ENCODE peak calls at places on chromosomes 5 and 9, in seven cellular contexts. U is RWPE1; Y is cardiac septum; F is putamen; P is lower lobe of right lung; T is stimulated activated CD8-positive, alpha-beta memory T cell treated with anti-CD3 and anti-CD28 coated beads, Interleukin-7, amount 100 ng/mL, for 1 hour; B is stimulated activated CD4-positive, alpha-beta T cell treated with anti-CD3 and anti-CD28 coated beads, Interleukin-15, amount 100 ng/mL, for 1 hour. R is an unnamed sample.

GRCh38 chr5:170284231-170284630 is 13.3 kb downstream of the LCP2 start:
- DNase-seq in U (no peak), Y (no peak), F (no peak), P (no peak), T (no peak), B (no peak), R (no peak)

GRCh38 chr5:34522599-34523381 is 133.3 kb upstream of the RAI14 start:
- DNase-seq in U (peak; percentile 71), Y (no peak), F (peak; percentile 81), P (peak; percentile 60), T (no peak), B (no peak), R (peak; percentile 56)

GRCh38 chr5:2801602-2802525 is 50.4 kb upstream of the IRX2 start:
- DNase-seq in U (no peak), Y (no peak), F (peak; percentile 9), P (no peak), T (no peak), B (no peak), R (no peak)

GRCh38 chr9:131884222-131884621 is 144.3 kb upstream of the RAPGEF1 start:
- DNase-seq in U (no peak), Y (no peak), F (no peak), P (no peak), T (no peak), B (no peak), R (no peak)

GRCh38 chr5:137923856-137924255 is 34.6 kb downstream of the PKD2L2 start:
- DNase-seq in U (no peak), Y (no peak), F (no peak), P (no peak), T (no peak), B (no peak), R (no peak)

GRCh38 chr5:159163027-159163699 is 46.2 kb downstream of the RNF145 start:
- DNase-seq in U (peak; percentile 84), Y (no peak), F (no peak), P (no peak), T (no peak), B (no peak), R (peak; percentile 34)

GRCh38 chr5:123125172-123125508 is 36.1 kb downstream of the PRDM6 start:
- DNase-seq in U (peak; percentile 31), Y (no peak), F (no peak), P (no peak), T (no peak), B (no peak), R (no peak)

GRCh38 chr5:148791334-148791667 is 35.1 kb upstream of the ADRB2 start:
- DNase-seq in U (peak; percentile 42), Y (no peak), F (no peak), P (no peak), T (no peak), B (no peak), R (no peak)

GRCh38 chr9:114811969-114812636 is 6.3 kb upstream of the TNFSF15 start:
- DNase-seq in U (no peak), Y (no peak), F (no peak), P (no peak), T (no peak), B (no peak), R (no peak)

GRCh38 chr5:130335116-130335515 is 430.9 kb downstream of the CHSY3 start:
- DNase-seq in U (peak; percentile 31), Y (no peak), F (no peak), P (no peak), T (no peak), B (no peak), R (no peak)

GRCh38 chr5:68465133-68465532 is 249.6 kb downstream of the PIK3R1 start:
- DNase-seq in U (no peak), Y (no peak), F (no peak), P (no peak), T (no peak), B (no peak), R (no peak)

GRCh38 chr5:108432024-108432423 is 50.1 kb upstream of the FBXL17 start:
- DNase-seq in U (no peak), Y (no peak), F (no peak), P (no peak), T (no peak), B (no peak), R (peak; percentile 34)

GRCh38 chr5:173238312-173239232 is 3.6 kb upstream of the NKX2-5 start:
- DNase-seq in U (no peak), Y (no peak), F (no peak), P (no peak), T (no peak), B (no peak), R (no peak)

GRCh38 chr5:167871091-167871490 is 420.4 kb upstream of the WWC1 start:
- DNase-seq in U (no peak), Y (no peak), F (no peak), P (no peak), T (no peak), B (no peak), R (no peak)

GRCh38 chr9:68931821-68932220 is 82.1 kb downstream of the PRKACG start:
- DNase-seq in U (no peak), Y (no peak), F (no peak), P (no peak), T (no peak), B (no peak), R (no peak)

GRCh38 chr5:29697786-29698414 is 1495.6 kb upstream of the CDH6 start:
- DNase-seq in U (peak; percentile 12), Y (no peak), F (no peak), P (no peak), T (no peak), B (no peak), R (no peak)

GRCh38 chr5:39624890-39625289 is 200.1 kb upstream of the DAB2 start:
- DNase-seq in U (no peak), Y (no peak), F (no peak), P (no peak), T (no peak), B (no peak), R (no peak)

GRCh38 chr5:143094087-143094511 is 309.4 kb downstream of the NR3C1 start:
- DNase-seq in U (no peak), Y (no peak), F (no peak), P (no peak), T (no peak), B (no peak), R (no peak)

GRCh38 chr5:150515446-150515845 is 7.5 kb downstream of the NDST1 start:
- DNase-seq in U (no peak), Y (no peak), F (no peak), P (no peak), T (no peak), B (no peak), R (peak; percentile 77)

GRCh38 chr9:125538092-125538473 is 168.9 kb downstream of the MAPKAP1 start:
- DNase-seq in U (peak; percentile 95), Y (no peak), F (no peak), P (no peak), T (no peak), B (no peak), R (peak; percentile 76)

GRCh38 chr5:150138551-150139265 is 16.9 kb downstream of the PDGFRB start:
- DNase-seq in U (no peak), Y (no peak), F (peak; percentile 70), P (no peak), T (no peak), B (no peak), R (no peak)

GRCh38 chr9:4235951-4236804 is 63.7 kb downstream of the GLIS3 start:
- DNase-seq in U (peak; percentile 13), Y (no peak), F (peak; percentile 20), P (no peak), T (no peak), B (no peak), R (no peak)

GRCh38 chr5:96729156-96729555 is 67.0 kb downstream of the CAST start:
- DNase-seq in U (no peak), Y (no peak), F (no peak), P (no peak), T (no peak), B (no peak), R (no peak)

GRCh38 chr5:172274951-172275753 is 8.4 kb downstream of the UBTD2 start:
- DNase-seq in U (peak; percentile 64), Y (no peak), F (peak; percentile 58), P (no peak), T (no peak), B (no peak), R (no peak)

GRCh38 chr5:169992789-169993188 is 12.5 kb upstream of the INSYN2B start:
- DNase-seq in U (no peak), Y (no peak), F (no peak), P (no peak), T (no peak), B (no peak), R (no peak)

GRCh38 chr5:174315871-174316270 is 270.4 kb downstream of the NSG2 start:
- DNase-seq in U (no peak), Y (no peak), F (no peak), P (no peak), T (no peak), B (no peak), R (no peak)

GRCh38 chr5:154455585-154455984 is 9.8 kb downstream of the SAP30L start:
- DNase-seq in U (no peak), Y (no peak), F (no peak), P (no peak), T (no peak), B (no peak), R (no peak)

GRCh38 chr5:1881731-1882336 is 891 bp downstream of the IRX4 start:
- DNase-seq in U (no peak), Y (no peak), F (no peak), P (peak; percentile 36), T (no peak), B (no peak), R (no peak)

GRCh38 chr5:113089653-113090335 is 113.2 kb downstream of the DCP2 start:
- DNase-seq in U (no peak), Y (no peak), F (no peak), P (no peak), T (no peak), B (no peak), R (peak; percentile 18)

GRCh38 chr9:98873535-98874432 is 66.3 kb downstream of the GALNT12 start:
- DNase-seq in U (no peak), Y (peak; percentile 76), F (peak; percentile 14), P (no peak), T (no peak), B (no peak), R (no peak)